ENCODE peak calls at places on chromosomes 5 and 9, in eight cellular contexts. U is CD8-positive, alpha-beta T cell; T is T-helper 9 cell; Z is MCF 10A; D is Calu3; O is HAP-1; N is EH; R is GM12865. P is an unnamed sample.

GRCh38 chr9:98678244-98678842 is 30.4 kb downstream of the GABBR2 start:
- DNase-seq in U (no peak), T (no peak), Z (peak; percentile 37), D (peak; percentile 35), O (no peak), N (peak; percentile 9), R (peak; percentile 31), P (no peak)

GRCh38 chr9:88810826-88811225 is 180.4 kb upstream of the S1PR3 start:
- DNase-seq in U (no peak), T (no peak), Z (no peak), D (no peak), O (no peak), N (no peak), R (no peak), P (no peak)

GRCh38 chr5:139561655-139562451 is 714 bp downstream of the UBE2D2 start:
- DNase-seq in U (no peak), T (no peak), Z (peak; percentile 58), D (peak; percentile 57), O (peak; percentile 15), N (peak; percentile 40), R (peak; percentile 65), P (no peak)

GRCh38 chr5:11903121-11903613 is 1.1 kb downstream of the CTNND2 start:
- DNase-seq in U (no peak), T (no peak), Z (no peak), D (no peak), O (no peak), N (no peak), R (no peak), P (no peak)

GRCh38 chr5:83470920-83471404 is 582 bp upstream of the VCAN start:
- DNase-seq in U (no peak), T (no peak), Z (peak; percentile 4), D (no peak), O (peak; percentile 27), N (no peak), R (peak; percentile 8), P (no peak)

GRCh38 chr5:168269950-168270349 is 21.5 kb upstream of the WWC1 start:
- DNase-seq in U (no peak), T (no peak), Z (peak; percentile 17), D (no peak), O (no peak), N (no peak), R (peak; percentile 49), P (peak; percentile 5)

GRCh38 chr9:9177081-9177480 is 1377.5 kb upstream of the DMAC1 start:
- DNase-seq in U (no peak), T (no peak), Z (no peak), D (no peak), O (no peak), N (no peak), R (no peak), P (no peak)

GRCh38 chr9:72362118-72362531 is 2.9 kb downstream of the ZFAND5 start:
- DNase-seq in U (no peak), T (no peak), Z (peak; percentile 39), D (no peak), O (no peak), N (peak; percentile 62), R (no peak), P (no peak)

GRCh38 chr9:11551106-11551505 is 938.3 kb upstream of the PTPRD start:
- DNase-seq in U (no peak), T (no peak), Z (no peak), D (no peak), O (no peak), N (no peak), R (no peak), P (no peak)

GRCh38 chr5:161266954-161267353 is 279.6 kb downstream of the GABRB2 start:
- DNase-seq in U (no peak), T (no peak), Z (no peak), D (no peak), O (no peak), N (no peak), R (no peak), P (no peak)

GRCh38 chr9:136011703-136012496 is 50.7 kb upstream of the UBAC1 start:
- DNase-seq in U (no peak), T (no peak), Z (no peak), D (no peak), O (no peak), N (peak; percentile 46), R (no peak), P (no peak)

GRCh38 chr5:131081371-131081770 is 83.7 kb downstream of the HINT1 start:
- DNase-seq in U (no peak), T (no peak), Z (peak; percentile 59), D (no peak), O (no peak), N (peak; percentile 6), R (no peak), P (no peak)

GRCh38 chr9:108058137-108058779 is 568.7 kb upstream of the KLF4 start:
- DNase-seq in U (no peak), T (no peak), Z (no peak), D (peak; percentile 1), O (no peak), N (no peak), R (no peak), P (no peak)

GRCh38 chr5:126877011-126877410 is 100.1 kb downstream of the LMNB1 start:
- DNase-seq in U (no peak), T (no peak), Z (no peak), D (no peak), O (no peak), N (peak; percentile 32), R (no peak), P (no peak)

GRCh38 chr9:112757300-112757883 is 6.8 kb downstream of the SNX30 start:
- DNase-seq in U (no peak), T (no peak), Z (no peak), D (no peak), O (no peak), N (peak; percentile 73), R (no peak), P (no peak)

GRCh38 chr5:147673276-147673675 is 109.3 kb downstream of the JAKMIP2 start:
- DNase-seq in U (no peak), T (no peak), Z (no peak), D (no peak), O (no peak), N (no peak), R (no peak), P (no peak)

GRCh38 chr5:81895312-81895711 is 76.5 kb upstream of the ATG10 start:
- DNase-seq in U (no peak), T (no peak), Z (no peak), D (no peak), O (no peak), N (no peak), R (no peak), P (no peak)

GRCh38 chr5:169222934-169223594 is 77.9 kb downstream of the SLIT3 start:
- DNase-seq in U (no peak), T (no peak), Z (no peak), D (no peak), O (no peak), N (peak; percentile 43), R (no peak), P (no peak)

GRCh38 chr9:21395778-21396717 is 10.8 kb upstream of the IFNA2 start:
- DNase-seq in U (peak; percentile 26), T (peak; percentile 59), Z (no peak), D (peak; percentile 46), O (peak; percentile 34), N (peak; percentile 34), R (peak; percentile 61), P (peak; percentile 1)

GRCh38 chr9:84145031-84145430 is 164.4 kb downstream of the RMI1 start:
- DNase-seq in U (no peak), T (no peak), Z (no peak), D (no peak), O (no peak), N (no peak), R (no peak), P (no peak)

GRCh38 chr5:54959673-54960418 is 25.5 kb downstream of the ESM1 start:
- DNase-seq in U (no peak), T (no peak), Z (peak; percentile 50), D (peak; percentile 43), O (peak; percentile 3), N (no peak), R (peak; percentile 25), P (no peak)

GRCh38 chr5:1382248-1382700 is 37.4 kb upstream of the CLPTM1L start:
- DNase-seq in U (no peak), T (no peak), Z (no peak), D (no peak), O (no peak), N (no peak), R (no peak), P (no peak)

P was measured in DMS153.